ENCODE peak calls at places on chromosomes 7 and 10, in eight cellular contexts. P, A, C, M, Q, B, Z and E are unnamed samples.

GRCh38 chr7:121752706-121753105 is 120.3 kb upstream of the PTPRZ1 start:
- DNase-seq in P (no peak), A (peak; percentile 19), C (no peak), M (peak; percentile 15), Q (no peak), B (no peak), Z (no peak), E (peak; percentile 2)

GRCh38 chr10:16717617-16718395 is 99.4 kb downstream of the RSU1 start:
- DNase-seq in P (no peak), A (no peak), C (peak; percentile 94), M (peak; percentile 77), Q (peak; percentile 46), B (no peak), Z (no peak), E (no peak)

GRCh38 chr7:35399216-35399615 is 145.3 kb upstream of the TBX20 start:
- DNase-seq in P (no peak), A (no peak), C (no peak), M (no peak), Q (no peak), B (no peak), Z (no peak), E (no peak)

GRCh38 chr10:67539312-67539711 is 156.7 kb downstream of the CTNNA3 start:
- DNase-seq in P (no peak), A (no peak), C (no peak), M (no peak), Q (no peak), B (no peak), Z (no peak), E (no peak)

GRCh38 chr7:22675436-22675835 is 51.6 kb upstream of the IL6 start:
- DNase-seq in P (no peak), A (peak; percentile 67), C (peak; percentile 64), M (no peak), Q (no peak), B (no peak), Z (no peak), E (peak; percentile 81)

GRCh38 chr10:91077549-91078017 is 142.9 kb upstream of the PCGF5 start:
- DNase-seq in P (no peak), A (peak; percentile 45), C (no peak), M (peak; percentile 7), Q (no peak), B (peak; percentile 46), Z (no peak), E (peak; percentile 65)

GRCh38 chr7:113402005-113402404 is 283.7 kb upstream of the SMIM30 start:
- DNase-seq in P (no peak), A (no peak), C (no peak), M (no peak), Q (no peak), B (no peak), Z (no peak), E (no peak)

GRCh38 chr10:52644678-52645434 is 127.7 kb downstream of the MBL2 start:
- DNase-seq in P (no peak), A (peak; percentile 24), C (no peak), M (peak; percentile 60), Q (no peak), B (no peak), Z (no peak), E (peak; percentile 78)

GRCh38 chr7:107538001-107538400 is 25.7 kb downstream of the COG5 start:
- DNase-seq in P (no peak), A (no peak), C (no peak), M (no peak), Q (no peak), B (no peak), Z (no peak), E (no peak)

GRCh38 chr10:18437486-18437885 is 213.9 kb downstream of the NSUN6 start:
- DNase-seq in P (no peak), A (peak; percentile 1), C (no peak), M (no peak), Q (no peak), B (no peak), Z (no peak), E (no peak)

GRCh38 chr10:12614390-12615003 is 265.1 kb downstream of the CAMK1D start:
- DNase-seq in P (no peak), A (peak; percentile 42), C (no peak), M (no peak), Q (no peak), B (no peak), Z (no peak), E (peak; percentile 92)

GRCh38 chr10:8416755-8417154 is 362.3 kb downstream of the GATA3 start:
- DNase-seq in P (no peak), A (peak; percentile 7), C (no peak), M (no peak), Q (no peak), B (no peak), Z (peak; percentile 13), E (no peak)

GRCh38 chr10:69819713-69820506 is 18.2 kb downstream of the COL13A1 start:
- DNase-seq in P (no peak), A (peak; percentile 58), C (peak; percentile 58), M (no peak), Q (no peak), B (no peak), Z (no peak), E (peak; percentile 61)

GRCh38 chr7:106768324-106768751 is 96.7 kb upstream of the PIK3CG start:
- DNase-seq in P (no peak), A (peak; percentile 36), C (no peak), M (peak; percentile 41), Q (no peak), B (no peak), Z (no peak), E (no peak)

GRCh38 chr10:57031346-57031745 is 670.3 kb upstream of the ZWINT start:
- DNase-seq in P (no peak), A (no peak), C (no peak), M (no peak), Q (no peak), B (no peak), Z (no peak), E (no peak)

GRCh38 chr10:131901181-131901829 is 497 bp downstream of the PPP2R2D start:
- DNase-seq in P (peak; percentile 35), A (peak; percentile 24), C (peak; percentile 22), M (peak; percentile 18), Q (no peak), B (peak; percentile 59), Z (peak; percentile 38), E (peak; percentile 55)

GRCh38 chr7:26500749-26501352 is 209.2 kb downstream of the SNX10 start:
- DNase-seq in P (no peak), A (peak; percentile 42), C (peak; percentile 81), M (peak; percentile 43), Q (no peak), B (no peak), Z (no peak), E (peak; percentile 67)

GRCh38 chr7:48052748-48053147 is 17.4 kb downstream of the C7orf57 start:
- DNase-seq in P (no peak), A (peak; percentile 89), C (no peak), M (peak; percentile 36), Q (peak; percentile 56), B (no peak), Z (no peak), E (peak; percentile 32)

GRCh38 chr7:22726849-22727792 is at the start of gene IL6:
- DNase-seq in P (no peak), A (peak; percentile 99), C (peak; percentile 49), M (peak; percentile 96), Q (peak; percentile 92), B (peak; percentile 84), Z (no peak), E (peak; percentile 95)

GRCh38 chr10:56585447-56586171 is 224.6 kb upstream of the ZWINT start:
- DNase-seq in P (no peak), A (no peak), C (no peak), M (no peak), Q (no peak), B (no peak), Z (no peak), E (no peak)

GRCh38 chr7:1945558-1945957 is 275.5 kb downstream of the ELFN1 start:
- DNase-seq in P (no peak), A (no peak), C (no peak), M (no peak), Q (no peak), B (peak; percentile 12), Z (no peak), E (no peak)

GRCh38 chr7:149588930-149589329 is 91.3 kb upstream of the ZNF746 start:
- DNase-seq in P (no peak), A (no peak), C (no peak), M (no peak), Q (no peak), B (no peak), Z (no peak), E (no peak)

GRCh38 chr7:22094413-22095304 is 149.0 kb upstream of the CDCA7L start:
- DNase-seq in P (no peak), A (peak; percentile 33), C (peak; percentile 93), M (no peak), Q (no peak), B (no peak), Z (no peak), E (no peak)

GRCh38 chr7:157485961-157486510 is 149.2 kb downstream of the DNAJB6 start:
- DNase-seq in P (no peak), A (no peak), C (no peak), M (no peak), Q (no peak), B (no peak), Z (no peak), E (no peak)

GRCh38 chr10:124596914-124597676 is 135.5 kb downstream of the LHPP start:
- DNase-seq in P (no peak), A (no peak), C (no peak), M (no peak), Q (no peak), B (no peak), Z (no peak), E (no peak)

GRCh38 chr10:43857206-43857952 is 208.7 kb upstream of the ZNF32 start:
- DNase-seq in P (no peak), A (peak; percentile 78), C (no peak), M (peak; percentile 91), Q (peak; percentile 78), B (no peak), Z (no peak), E (peak; percentile 94)

GRCh38 chr7:112362053-112362650 is 88.1 kb upstream of the IFRD1 start:
- DNase-seq in P (no peak), A (no peak), C (no peak), M (no peak), Q (no peak), B (no peak), Z (no peak), E (no peak)

GRCh38 chr7:92682767-92683539 is 92.8 kb upstream of the FAM133B start:
- DNase-seq in P (no peak), A (no peak), C (no peak), M (peak; percentile 63), Q (no peak), B (no peak), Z (no peak), E (peak; percentile 59)

GRCh38 chr10:89523274-89523673 is 12.1 kb downstream of the SLC16A12 start:
- DNase-seq in P (no peak), A (no peak), C (no peak), M (no peak), Q (no peak), B (no peak), Z (no peak), E (no peak)

GRCh38 chr7:93551063-93551895 is 23.2 kb downstream of the CALCR start:
- DNase-seq in P (no peak), A (peak; percentile 30), C (peak; percentile 28), M (peak; percentile 66), Q (peak; percentile 34), B (no peak), Z (no peak), E (peak; percentile 70)

GRCh38 chr7:3560495-3560894 is 259.4 kb downstream of the SDK1 start:
- DNase-seq in P (no peak), A (no peak), C (no peak), M (no peak), Q (no peak), B (no peak), Z (no peak), E (no peak)

GRCh38 chr7:73882060-73882428 is 21.1 kb downstream of the TMEM270 start:
- DNase-seq in P (no peak), A (no peak), C (no peak), M (no peak), Q (no peak), B (no peak), Z (no peak), E (no peak)

GRCh38 chr10:113221756-113222168 is 271.7 kb downstream of the TCF7L2 start:
- DNase-seq in P (no peak), A (peak; percentile 83), C (peak; percentile 29), M (peak; percentile 15), Q (no peak), B (no peak), Z (no peak), E (peak; percentile 40)

GRCh38 chr10:13853854-13854253 is 267.1 kb downstream of the PRPF18 start:
- DNase-seq in P (no peak), A (no peak), C (peak; percentile 68), M (peak; percentile 60), Q (no peak), B (no peak), Z (no peak), E (peak; percentile 87)